ENCODE peak calls at places on chromosomes 1 and 21, in seven cellular contexts. One of them, this sample, is unnamed.
A peak's percentile ranks its signal among the peaks of the same experiment; 100 is the strongest.

GRCh38 chr1:43229831-43230780 is 39.7 kb upstream of the TMEM125 start:
- DNase-seq in ELR: no peak
- DNase-seq in hippocampal formation: no peak
- DNase-seq in kidney tubule cell: no peak
- DNase-seq in hepatocyte: no peak
- DNase-seq in activated CD4-positive, alpha-beta T cell treated with anti-CD3 and anti-CD28 coated beads, Interleukin-2, amount 10 ng/mL, durations not matched to agents 7 days and 5 days: no peak
- DNase-seq in effector memory CD4-positive, alpha-beta T cell: no peak
- DNase-seq in this sample: no peak

GRCh38 chr1:209601809-209602657 is 18.5 kb downstream of the CAMK1G start:
- DNase-seq in kidney tubule cell: peak; percentile 65
- DNase-seq in hepatocyte: peak; percentile 62
- DNase-seq in hippocampal formation: peak; percentile 57
- DNase-seq in effector memory CD4-positive, alpha-beta T cell: no peak
- DNase-seq in ELR: peak; percentile 73
- DNase-seq in activated CD4-positive, alpha-beta T cell treated with anti-CD3 and anti-CD28 coated beads, Interleukin-2, amount 10 ng/mL, durations not matched to agents 7 days and 5 days: peak; percentile 51
- DNase-seq in this sample: peak; percentile 49

GRCh38 chr1:3940911-3941310 is 40.8 kb upstream of the C1orf174 start:
- DNase-seq in hippocampal formation: peak; percentile 14
- DNase-seq in ELR: no peak
- DNase-seq in effector memory CD4-positive, alpha-beta T cell: no peak
- DNase-seq in hepatocyte: no peak
- DNase-seq in kidney tubule cell: no peak
- DNase-seq in activated CD4-positive, alpha-beta T cell treated with anti-CD3 and anti-CD28 coated beads, Interleukin-2, amount 10 ng/mL, durations not matched to agents 7 days and 5 days: no peak
- DNase-seq in this sample: no peak

GRCh38 chr1:180863158-180863775 is 49.4 kb upstream of the KIAA1614 start:
- DNase-seq in ELR: peak; percentile 66
- DNase-seq in hippocampal formation: peak; percentile 35
- DNase-seq in hepatocyte: peak; percentile 54
- DNase-seq in kidney tubule cell: peak; percentile 69
- DNase-seq in effector memory CD4-positive, alpha-beta T cell: no peak
- DNase-seq in activated CD4-positive, alpha-beta T cell treated with anti-CD3 and anti-CD28 coated beads, Interleukin-2, amount 10 ng/mL, durations not matched to agents 7 days and 5 days: peak; percentile 56
- DNase-seq in this sample: peak; percentile 96

GRCh38 chr1:19385869-19386591 is 73.9 kb downstream of the SLC66A1 start:
- DNase-seq in hippocampal formation: no peak
- DNase-seq in kidney tubule cell: no peak
- DNase-seq in effector memory CD4-positive, alpha-beta T cell: no peak
- DNase-seq in hepatocyte: peak; percentile 74
- DNase-seq in ELR: peak; percentile 22
- DNase-seq in activated CD4-positive, alpha-beta T cell treated with anti-CD3 and anti-CD28 coated beads, Interleukin-2, amount 10 ng/mL, durations not matched to agents 7 days and 5 days: no peak
- DNase-seq in this sample: peak; percentile 67

GRCh38 chr1:151832318-151832984 is 849 bp upstream of the RORC start:
- DNase-seq in hippocampal formation: peak; percentile 46
- DNase-seq in kidney tubule cell: peak; percentile 81
- DNase-seq in activated CD4-positive, alpha-beta T cell treated with anti-CD3 and anti-CD28 coated beads, Interleukin-2, amount 10 ng/mL, durations not matched to agents 7 days and 5 days: no peak
- DNase-seq in hepatocyte: peak; percentile 52
- DNase-seq in effector memory CD4-positive, alpha-beta T cell: no peak
- DNase-seq in ELR: peak; percentile 15
- DNase-seq in this sample: no peak

GRCh38 chr1:61133048-61134019 is 51.0 kb downstream of the NFIA start:
- DNase-seq in kidney tubule cell: no peak
- DNase-seq in hepatocyte: no peak
- DNase-seq in ELR: no peak
- DNase-seq in activated CD4-positive, alpha-beta T cell treated with anti-CD3 and anti-CD28 coated beads, Interleukin-2, amount 10 ng/mL, durations not matched to agents 7 days and 5 days: no peak
- DNase-seq in hippocampal formation: no peak
- DNase-seq in effector memory CD4-positive, alpha-beta T cell: no peak
- DNase-seq in this sample: no peak

GRCh38 chr21:31273278-31273677 is 70.8 kb downstream of the TIAM1 start:
- DNase-seq in hepatocyte: no peak
- DNase-seq in hippocampal formation: no peak
- DNase-seq in effector memory CD4-positive, alpha-beta T cell: no peak
- DNase-seq in ELR: no peak
- DNase-seq in kidney tubule cell: no peak
- DNase-seq in activated CD4-positive, alpha-beta T cell treated with anti-CD3 and anti-CD28 coated beads, Interleukin-2, amount 10 ng/mL, durations not matched to agents 7 days and 5 days: no peak
- DNase-seq in this sample: no peak

GRCh38 chr1:67441183-67441582 is 11.0 kb upstream of the SERBP1 start:
- DNase-seq in hippocampal formation: no peak
- DNase-seq in activated CD4-positive, alpha-beta T cell treated with anti-CD3 and anti-CD28 coated beads, Interleukin-2, amount 10 ng/mL, durations not matched to agents 7 days and 5 days: peak; percentile 16
- DNase-seq in hepatocyte: peak; percentile 53
- DNase-seq in effector memory CD4-positive, alpha-beta T cell: no peak
- DNase-seq in kidney tubule cell: peak; percentile 36
- DNase-seq in ELR: peak; percentile 23
- DNase-seq in this sample: no peak

GRCh38 chr1:246212013-246212412 is 295.1 kb downstream of the SMYD3 start:
- DNase-seq in ELR: no peak
- DNase-seq in activated CD4-positive, alpha-beta T cell treated with anti-CD3 and anti-CD28 coated beads, Interleukin-2, amount 10 ng/mL, durations not matched to agents 7 days and 5 days: no peak
- DNase-seq in hippocampal formation: no peak
- DNase-seq in effector memory CD4-positive, alpha-beta T cell: no peak
- DNase-seq in hepatocyte: no peak
- DNase-seq in kidney tubule cell: no peak
- DNase-seq in this sample: no peak

GRCh38 chr1:210730023-210730422 is 401.3 kb downstream of the HHAT start:
- DNase-seq in effector memory CD4-positive, alpha-beta T cell: no peak
- DNase-seq in hepatocyte: no peak
- DNase-seq in hippocampal formation: no peak
- DNase-seq in kidney tubule cell: no peak
- DNase-seq in activated CD4-positive, alpha-beta T cell treated with anti-CD3 and anti-CD28 coated beads, Interleukin-2, amount 10 ng/mL, durations not matched to agents 7 days and 5 days: no peak
- DNase-seq in ELR: no peak
- DNase-seq in this sample: peak; percentile 83

GRCh38 chr1:198620951-198621824 is 17.7 kb upstream of the PTPRC start:
- DNase-seq in hepatocyte: no peak
- DNase-seq in kidney tubule cell: peak; percentile 86
- DNase-seq in effector memory CD4-positive, alpha-beta T cell: peak; percentile 60
- DNase-seq in activated CD4-positive, alpha-beta T cell treated with anti-CD3 and anti-CD28 coated beads, Interleukin-2, amount 10 ng/mL, durations not matched to agents 7 days and 5 days: peak; percentile 83
- DNase-seq in hippocampal formation: no peak
- DNase-seq in ELR: no peak
- DNase-seq in this sample: peak; percentile 34

GRCh38 chr1:209854196-209854595 is 26.4 kb downstream of the UTP25 start:
- DNase-seq in hepatocyte: no peak
- DNase-seq in kidney tubule cell: no peak
- DNase-seq in hippocampal formation: peak; percentile 62
- DNase-seq in ELR: no peak
- DNase-seq in activated CD4-positive, alpha-beta T cell treated with anti-CD3 and anti-CD28 coated beads, Interleukin-2, amount 10 ng/mL, durations not matched to agents 7 days and 5 days: no peak
- DNase-seq in effector memory CD4-positive, alpha-beta T cell: no peak
- DNase-seq in this sample: no peak

GRCh38 chr1:38028105-38028591 is 15.6 kb downstream of the UTP11 start:
- DNase-seq in effector memory CD4-positive, alpha-beta T cell: no peak
- DNase-seq in hepatocyte: no peak
- DNase-seq in hippocampal formation: no peak
- DNase-seq in activated CD4-positive, alpha-beta T cell treated with anti-CD3 and anti-CD28 coated beads, Interleukin-2, amount 10 ng/mL, durations not matched to agents 7 days and 5 days: peak; percentile 30
- DNase-seq in kidney tubule cell: peak; percentile 37
- DNase-seq in ELR: peak; percentile 67
- DNase-seq in this sample: no peak

GRCh38 chr1:56965916-56966697 is at the start of gene C8B:
- DNase-seq in hepatocyte: peak; percentile 25
- DNase-seq in kidney tubule cell: no peak
- DNase-seq in effector memory CD4-positive, alpha-beta T cell: no peak
- DNase-seq in ELR: no peak
- DNase-seq in hippocampal formation: no peak
- DNase-seq in activated CD4-positive, alpha-beta T cell treated with anti-CD3 and anti-CD28 coated beads, Interleukin-2, amount 10 ng/mL, durations not matched to agents 7 days and 5 days: no peak
- DNase-seq in this sample: no peak

GRCh38 chr1:43035821-43036456 is 77.3 kb upstream of the SLC2A1 start:
- DNase-seq in kidney tubule cell: no peak
- DNase-seq in effector memory CD4-positive, alpha-beta T cell: no peak
- DNase-seq in hepatocyte: no peak
- DNase-seq in activated CD4-positive, alpha-beta T cell treated with anti-CD3 and anti-CD28 coated beads, Interleukin-2, amount 10 ng/mL, durations not matched to agents 7 days and 5 days: no peak
- DNase-seq in ELR: no peak
- DNase-seq in hippocampal formation: no peak
- DNase-seq in this sample: no peak

GRCh38 chr1:53783056-53783455 is 44.1 kb upstream of the GLIS1 start:
- DNase-seq in ELR: peak; percentile 70
- DNase-seq in hepatocyte: no peak
- DNase-seq in effector memory CD4-positive, alpha-beta T cell: no peak
- DNase-seq in activated CD4-positive, alpha-beta T cell treated with anti-CD3 and anti-CD28 coated beads, Interleukin-2, amount 10 ng/mL, durations not matched to agents 7 days and 5 days: peak; percentile 14
- DNase-seq in hippocampal formation: no peak
- DNase-seq in kidney tubule cell: peak; percentile 14
- DNase-seq in this sample: no peak

GRCh38 chr1:75855010-75855409 is 58.3 kb downstream of the MSH4 start:
- DNase-seq in hepatocyte: no peak
- DNase-seq in effector memory CD4-positive, alpha-beta T cell: no peak
- DNase-seq in hippocampal formation: no peak
- DNase-seq in activated CD4-positive, alpha-beta T cell treated with anti-CD3 and anti-CD28 coated beads, Interleukin-2, amount 10 ng/mL, durations not matched to agents 7 days and 5 days: no peak
- DNase-seq in ELR: peak; percentile 44
- DNase-seq in kidney tubule cell: no peak
- DNase-seq in this sample: no peak

GRCh38 chr1:33918368-33918767 is 54.5 kb downstream of the HMGB4 start:
- DNase-seq in activated CD4-positive, alpha-beta T cell treated with anti-CD3 and anti-CD28 coated beads, Interleukin-2, amount 10 ng/mL, durations not matched to agents 7 days and 5 days: no peak
- DNase-seq in hippocampal formation: no peak
- DNase-seq in effector memory CD4-positive, alpha-beta T cell: no peak
- DNase-seq in kidney tubule cell: peak; percentile 28
- DNase-seq in hepatocyte: no peak
- DNase-seq in ELR: peak; percentile 8
- DNase-seq in this sample: peak; percentile 37

GRCh38 chr1:149843302-149844041 is 55.9 kb upstream of the BOLA1 start:
- DNase-seq in hepatocyte: peak; percentile 6
- DNase-seq in effector memory CD4-positive, alpha-beta T cell: no peak
- DNase-seq in activated CD4-positive, alpha-beta T cell treated with anti-CD3 and anti-CD28 coated beads, Interleukin-2, amount 10 ng/mL, durations not matched to agents 7 days and 5 days: peak; percentile 6
- DNase-seq in hippocampal formation: no peak
- DNase-seq in ELR: peak; percentile 36
- DNase-seq in kidney tubule cell: peak; percentile 17
- DNase-seq in this sample: no peak

GRCh38 chr1:18773753-18774152 is 85.7 kb downstream of the TAS1R2 start:
- DNase-seq in ELR: no peak
- DNase-seq in kidney tubule cell: no peak
- DNase-seq in hippocampal formation: no peak
- DNase-seq in activated CD4-positive, alpha-beta T cell treated with anti-CD3 and anti-CD28 coated beads, Interleukin-2, amount 10 ng/mL, durations not matched to agents 7 days and 5 days: no peak
- DNase-seq in hepatocyte: no peak
- DNase-seq in effector memory CD4-positive, alpha-beta T cell: no peak
- DNase-seq in this sample: no peak

GRCh38 chr1:36822648-36823047 is 211.7 kb downstream of the GRIK3 start:
- DNase-seq in ELR: no peak
- DNase-seq in hippocampal formation: no peak
- DNase-seq in kidney tubule cell: no peak
- DNase-seq in hepatocyte: no peak
- DNase-seq in effector memory CD4-positive, alpha-beta T cell: no peak
- DNase-seq in activated CD4-positive, alpha-beta T cell treated with anti-CD3 and anti-CD28 coated beads, Interleukin-2, amount 10 ng/mL, durations not matched to agents 7 days and 5 days: no peak
- DNase-seq in this sample: no peak

GRCh38 chr1:52424238-52424637 is 19.8 kb downstream of the PRPF38A start:
- DNase-seq in activated CD4-positive, alpha-beta T cell treated with anti-CD3 and anti-CD28 coated beads, Interleukin-2, amount 10 ng/mL, durations not matched to agents 7 days and 5 days: peak; percentile 53
- DNase-seq in effector memory CD4-positive, alpha-beta T cell: peak; percentile 18
- DNase-seq in ELR: peak; percentile 44
- DNase-seq in hepatocyte: no peak
- DNase-seq in hippocampal formation: no peak
- DNase-seq in kidney tubule cell: no peak
- DNase-seq in this sample: no peak

This sample was measured in trophoblast cell.